ENCODE peak calls at places on chromosome 1, in four cellular contexts. W is BJ, O is bronchial epithelial cell, G is gastrocnemius medialis. V is an unnamed sample.

GRCh38 chr1:99738858-99739465 is 27.5 kb downstream of the FRRS1 start:
- DNase-seq in W (no peak), O (no peak), G (no peak), V (no peak)

GRCh38 chr1:26077524-26077923 is 10.1 kb upstream of the TRIM63 start:
- DNase-seq in W (no peak), O (no peak), G (no peak), V (no peak)

GRCh38 chr1:50605186-50605875 is 182.1 kb upstream of the DMRTA2 start:
- DNase-seq in W (no peak), O (peak; percentile 59), G (no peak), V (no peak)

GRCh38 chr1:44628962-44629756 is 45.1 kb downstream of the TMEM53 start:
- DNase-seq in W (peak; percentile 89), O (peak; percentile 82), G (no peak), V (no peak)

GRCh38 chr1:200410566-200410878 is 686 bp upstream of the ZNF281 start:
- DNase-seq in W (no peak), O (peak; percentile 97), G (no peak), V (peak; percentile 88)

GRCh38 chr1:224193319-224193966 is 10.4 kb downstream of the DEGS1 start:
- DNase-seq in W (no peak), O (no peak), G (no peak), V (no peak)

GRCh38 chr1:19893687-19894086 is 11.5 kb downstream of the OTUD3 start:
- DNase-seq in W (no peak), O (no peak), G (no peak), V (no peak)

GRCh38 chr1:9651565-9652378 is at the start of gene PIK3CD:
- DNase-seq in W (no peak), O (no peak), G (no peak), V (no peak)

GRCh38 chr1:100249537-100250257 is at the start of gene DBT:
- DNase-seq in W (peak; percentile 79), O (peak; percentile 96), G (peak; percentile 97), V (peak; percentile 85)

GRCh38 chr1:45522324-45523104 is 830 bp upstream of the PRDX1 start:
- DNase-seq in W (peak; percentile 19), O (peak; percentile 68), G (no peak), V (no peak)

GRCh38 chr1:89464008-89464407 is 60.6 kb upstream of the LRRC8B start:
- DNase-seq in W (no peak), O (peak; percentile 28), G (no peak), V (peak; percentile 67)

GRCh38 chr1:106986603-106987002 is 69.9 kb upstream of the PRMT6 start:
- DNase-seq in W (no peak), O (no peak), G (no peak), V (no peak)

GRCh38 chr1:181057079-181057478 is 23.3 kb downstream of the MR1 start:
- DNase-seq in W (no peak), O (no peak), G (no peak), V (no peak)

GRCh38 chr1:154352581-154353459 is 27.5 kb downstream of the ATP8B2 start:
- DNase-seq in W (no peak), O (peak; percentile 20), G (peak; percentile 20), V (peak; percentile 75)

GRCh38 chr1:116907351-116907750 is 2.4 kb upstream of the PTGFRN start:
- DNase-seq in W (no peak), O (peak; percentile 80), G (no peak), V (no peak)

GRCh38 chr1:78095618-78096416 is 50.1 kb downstream of the GIPC2 start:
- DNase-seq in W (no peak), O (peak; percentile 67), G (no peak), V (no peak)

GRCh38 chr1:27598902-27599528 is 4.9 kb downstream of the AHDC1 start:
- DNase-seq in W (no peak), O (no peak), G (no peak), V (no peak)

GRCh38 chr1:159913451-159914192 is 11.7 kb downstream of the TAGLN2 start:
- DNase-seq in W (no peak), O (peak; percentile 84), G (no peak), V (no peak)

GRCh38 chr1:22285545-22286396 is 142.9 kb upstream of the WNT4 start:
- DNase-seq in W (no peak), O (no peak), G (no peak), V (no peak)

GRCh38 chr1:8889925-8890785 is 11.7 kb upstream of the ENO1 start:
- DNase-seq in W (peak; percentile 63), O (peak; percentile 81), G (peak; percentile 86), V (no peak)

GRCh38 chr1:59276317-59276914 is 20.5 kb upstream of the FGGY start:
- DNase-seq in W (no peak), O (peak; percentile 35), G (no peak), V (no peak)

GRCh38 chr1:228149341-228150020 is at the start of gene GJC2:
- DNase-seq in W (no peak), O (peak; percentile 33), G (peak; percentile 25), V (no peak)